ENCODE peak calls at places on chromosomes 16 and 17, in nine cellular contexts. K is left ventricle myocardium inferior; M is CD8-positive, alpha-beta memory T cell; V is heart right ventricle; Y is gastrocnemius medialis; P is HL-60; Q is CD4-positive, alpha-beta memory T cell; G is neural progenitor cell; T is A549. Z is an unnamed sample.

GRCh38 chr16:16052916-16053315 is 103.5 kb downstream of the ABCC1 start:
- DNase-seq in K (no peak), M (no peak), V (no peak), Y (no peak), P (no peak), Q (no peak), G (no peak), T (no peak), Z (no peak)

GRCh38 chr17:72338847-72339790 is 218.3 kb downstream of the SOX9 start:
- DNase-seq in K (peak), M (no peak), V (peak), Y (no peak), P (no peak), Q (no peak), G (no peak), T (peak), Z (no peak)

GRCh38 chr17:19876524-19877161 is 8.9 kb upstream of the ULK2 start:
- DNase-seq in K (peak), M (peak), V (peak), Y (peak), P (no peak), Q (peak), G (no peak), T (no peak), Z (no peak)

GRCh38 chr17:7237761-7238417 is 1.4 kb downstream of the PHF23 start:
- DNase-seq in K (peak), M (peak), V (peak), Y (peak), P (no peak), Q (peak), G (peak), T (peak), Z (no peak)

GRCh38 chr16:88548985-88549384 is 21.2 kb upstream of the ZC3H18 start:
- DNase-seq in K (no peak), M (no peak), V (no peak), Y (no peak), P (no peak), Q (no peak), G (no peak), T (no peak), Z (no peak)

GRCh38 chr17:19707728-19708221 is 8.6 kb downstream of the SLC47A2 start:
- DNase-seq in K (no peak), M (no peak), V (no peak), Y (no peak), P (no peak), Q (no peak), G (no peak), T (no peak), Z (no peak)

GRCh38 chr16:58020628-58021521 is 4.7 kb upstream of the MMP15 start:
- DNase-seq in K (peak), M (peak), V (peak), Y (peak), P (peak), Q (peak), G (peak), T (peak), Z (no peak)

GRCh38 chr16:9254863-9255262 is 163.4 kb downstream of the HAPSTR1 start:
- DNase-seq in K (no peak), M (no peak), V (no peak), Y (no peak), P (no peak), Q (no peak), G (no peak), T (no peak), Z (no peak)

GRCh38 chr16:914453-914852 is 56.3 kb downstream of the LMF1 start:
- DNase-seq in K (no peak), M (no peak), V (no peak), Y (no peak), P (peak), Q (no peak), G (no peak), T (peak), Z (peak)

GRCh38 chr16:8251727-8252126 is 338.6 kb downstream of the TMEM114 start:
- DNase-seq in K (no peak), M (no peak), V (no peak), Y (no peak), P (no peak), Q (no peak), G (no peak), T (no peak), Z (no peak)

GRCh38 chr16:75559564-75560372 is 3.7 kb upstream of the TMEM231 start:
- DNase-seq in K (no peak), M (no peak), V (peak), Y (peak), P (no peak), Q (no peak), G (peak), T (no peak), Z (no peak)

GRCh38 chr16:16881771-16882170 is 502.8 kb downstream of the NPIPA7 start:
- DNase-seq in K (no peak), M (no peak), V (no peak), Y (no peak), P (no peak), Q (no peak), G (peak), T (no peak), Z (no peak)

GRCh38 chr16:84434800-84435199 is 66.5 kb downstream of the ATP2C2 start:
- DNase-seq in K (no peak), M (no peak), V (no peak), Y (no peak), P (no peak), Q (no peak), G (no peak), T (no peak), Z (no peak)

GRCh38 chr16:50326835-50327465 is 41.8 kb downstream of the BRD7 start:
- DNase-seq in K (no peak), M (peak), V (no peak), Y (no peak), P (no peak), Q (peak), G (peak), T (peak), Z (no peak)

DNA sequence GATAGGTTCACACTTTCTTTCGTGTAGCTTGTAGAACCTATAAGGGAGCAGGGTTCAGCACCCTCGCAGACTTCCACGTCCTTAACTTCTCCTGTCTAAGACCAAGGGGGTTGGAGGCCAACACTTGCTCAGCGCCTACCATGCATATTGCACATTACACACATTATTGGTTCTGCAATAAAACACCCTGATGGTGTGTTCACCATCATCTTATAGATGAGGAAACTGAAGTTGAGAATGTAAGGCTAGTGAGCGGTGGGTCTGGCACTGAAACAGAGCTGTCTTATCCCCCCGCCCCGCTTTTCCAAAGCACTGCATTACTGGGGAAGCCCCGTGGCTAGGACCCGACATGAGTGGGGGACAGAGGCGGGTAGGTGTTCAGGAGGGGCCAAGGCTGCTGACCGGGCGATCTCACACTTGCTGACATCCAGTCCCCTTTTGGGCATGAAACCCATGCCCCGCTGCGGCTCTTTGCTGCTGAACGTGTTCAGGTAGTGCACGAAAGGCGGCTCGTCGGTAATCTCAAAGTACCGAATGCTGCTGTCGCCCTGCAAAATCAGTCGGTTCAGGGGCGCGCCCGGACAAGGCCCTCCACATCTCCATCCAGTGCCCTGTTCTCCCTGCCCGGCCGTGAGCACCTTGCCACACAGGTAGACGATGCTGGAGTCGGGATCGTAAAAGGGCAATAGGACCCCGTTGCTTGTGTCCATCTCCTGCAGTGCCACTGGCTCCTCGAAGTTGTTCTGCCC is 6.2 kb downstream of the CORO6 start:
- DNase-seq in K (no peak), M (no peak), V (no peak), Y (no peak), P (no peak), Q (no peak), G (no peak), T (no peak), Z (no peak)
- H3K27ac ChIP-seq in K (peak), M (no peak), V (no peak), Y (peak), P (no peak), Q (no peak), G (no peak), T (no peak), Z (no peak)

GRCh38 chr16:20906225-20906870 is 5.8 kb downstream of the LYRM1 start:
- DNase-seq in K (no peak), M (no peak), V (no peak), Y (no peak), P (no peak), Q (no peak), G (no peak), T (peak), Z (no peak)
- H3K27ac ChIP-seq in K (peak), M (no peak), V (peak), Y (peak), P (no peak), Q (no peak), G (no peak), T (peak), Z (peak)

GRCh38 chr17:55295411-55296170 is 30.8 kb downstream of the HLF start:
- DNase-seq in K (no peak), M (peak), V (peak), Y (peak), P (peak), Q (peak), G (peak), T (peak), Z (no peak)
- H3K27ac ChIP-seq in K (peak), M (no peak), V (no peak), Y (peak), P (no peak), Q (no peak), G (no peak), T (no peak), Z (no peak)

GRCh38 chr17:49598918-49599317 is 23.2 kb downstream of the NXPH3 start:
- DNase-seq in K (no peak), M (no peak), V (no peak), Y (no peak), P (no peak), Q (no peak), G (peak), T (no peak), Z (no peak)

GRCh38 chr17:49596613-49597244 is 21.1 kb downstream of the NXPH3 start:
- DNase-seq in K (no peak), M (no peak), V (no peak), Y (no peak), P (no peak), Q (no peak), G (no peak), T (no peak), Z (no peak)

GRCh38 chr17:49597928-49598655 is 22.4 kb downstream of the NXPH3 start:
- DNase-seq in K (no peak), M (no peak), V (no peak), Y (no peak), P (no peak), Q (no peak), G (no peak), T (no peak), Z (no peak)

GRCh38 chr17:49595980-49596379 is 20.3 kb downstream of the NXPH3 start:
- DNase-seq in K (no peak), M (no peak), V (no peak), Y (no peak), P (no peak), Q (no peak), G (no peak), T (no peak), Z (no peak)

DNA sequence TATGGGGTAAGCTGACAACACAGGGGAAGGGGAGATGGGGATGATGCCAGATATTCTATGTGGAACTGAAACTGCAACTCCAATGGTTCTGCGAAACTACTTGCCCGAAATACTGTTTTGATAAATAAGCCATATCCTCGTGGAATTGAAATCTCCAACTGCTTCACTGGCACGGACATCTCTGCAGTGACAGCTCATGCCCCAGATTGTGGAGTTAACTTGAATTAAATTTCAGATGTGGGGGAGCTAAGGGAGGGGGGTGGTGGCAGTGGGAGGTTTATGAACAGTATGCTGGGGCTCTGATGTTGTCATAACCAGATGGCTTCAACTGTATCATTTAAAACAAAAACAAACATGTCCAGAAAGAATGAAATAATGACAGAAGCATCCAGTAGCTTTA is 21.8 kb downstream of the NXPH3 start:
- DNase-seq in K (no peak), M (no peak), V (no peak), Y (no peak), P (no peak), Q (no peak), G (no peak), T (no peak), Z (no peak)
- H3K27ac ChIP-seq in K (peak), M (no peak), V (no peak), Y (peak), P (no peak), Q (no peak), G (no peak), T (no peak), Z (no peak)

DNA sequence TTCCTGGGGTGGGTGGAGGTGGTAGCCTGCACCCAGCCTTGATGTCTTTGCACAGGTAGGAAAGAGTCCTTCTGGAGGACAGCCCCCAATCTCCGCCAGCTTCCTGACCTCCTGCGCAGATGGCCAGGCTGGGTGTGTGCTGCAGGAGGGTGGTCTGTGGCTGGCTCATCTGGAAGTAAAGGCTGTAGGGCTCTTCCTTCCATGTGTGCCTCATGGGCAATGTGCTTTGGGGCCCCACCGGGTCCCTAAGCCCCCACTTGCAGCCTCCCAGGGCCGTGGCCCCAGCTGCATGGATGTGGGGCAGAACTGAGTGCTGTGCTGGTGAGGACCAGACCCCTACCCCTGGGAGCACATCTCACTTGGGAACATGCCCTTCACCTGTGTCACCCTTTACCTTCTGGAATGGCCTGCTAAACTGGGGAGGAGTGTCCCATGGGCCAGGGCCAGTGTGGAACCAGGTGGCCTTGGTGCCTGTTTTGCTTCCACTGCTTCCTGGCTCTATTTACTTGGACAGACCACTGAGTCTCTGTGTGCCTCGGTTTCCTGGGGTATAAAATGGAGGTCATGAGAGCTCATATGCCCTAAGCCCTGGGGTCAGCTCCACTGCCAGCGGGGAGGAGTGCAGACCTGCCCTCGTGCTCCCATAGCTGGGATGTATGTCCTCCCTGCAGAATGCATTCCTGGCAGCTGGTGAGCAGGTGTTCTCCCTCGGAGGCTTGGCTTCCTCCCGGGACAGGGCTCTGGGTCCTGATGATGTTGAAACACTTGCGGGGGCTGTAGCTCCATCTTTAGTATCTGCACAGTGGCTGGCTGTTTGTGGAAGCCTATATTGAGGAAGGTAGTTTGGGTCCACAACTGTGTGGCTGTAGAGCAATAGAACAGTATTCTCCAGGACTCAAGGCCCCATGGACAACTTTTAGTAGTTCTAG is 18.0 kb downstream of the MPRIP start:
- DNase-seq in K (no peak), M (no peak), V (no peak), Y (peak), P (no peak), Q (no peak), G (no peak), T (no peak), Z (no peak)
- H3K27ac ChIP-seq in K (peak), M (no peak), V (peak), Y (peak), P (no peak), Q (no peak), G (no peak), T (no peak), Z (peak)

GRCh38 chr17:77439382-77440013 is 298.7 kb downstream of the SEC14L1 start:
- DNase-seq in K (peak), M (no peak), V (no peak), Y (no peak), P (no peak), Q (no peak), G (no peak), T (no peak), Z (no peak)
- H3K27ac ChIP-seq in K (peak), M (peak), V (peak), Y (peak), P (peak), Q (peak), G (no peak), T (no peak), Z (no peak)

DNA sequence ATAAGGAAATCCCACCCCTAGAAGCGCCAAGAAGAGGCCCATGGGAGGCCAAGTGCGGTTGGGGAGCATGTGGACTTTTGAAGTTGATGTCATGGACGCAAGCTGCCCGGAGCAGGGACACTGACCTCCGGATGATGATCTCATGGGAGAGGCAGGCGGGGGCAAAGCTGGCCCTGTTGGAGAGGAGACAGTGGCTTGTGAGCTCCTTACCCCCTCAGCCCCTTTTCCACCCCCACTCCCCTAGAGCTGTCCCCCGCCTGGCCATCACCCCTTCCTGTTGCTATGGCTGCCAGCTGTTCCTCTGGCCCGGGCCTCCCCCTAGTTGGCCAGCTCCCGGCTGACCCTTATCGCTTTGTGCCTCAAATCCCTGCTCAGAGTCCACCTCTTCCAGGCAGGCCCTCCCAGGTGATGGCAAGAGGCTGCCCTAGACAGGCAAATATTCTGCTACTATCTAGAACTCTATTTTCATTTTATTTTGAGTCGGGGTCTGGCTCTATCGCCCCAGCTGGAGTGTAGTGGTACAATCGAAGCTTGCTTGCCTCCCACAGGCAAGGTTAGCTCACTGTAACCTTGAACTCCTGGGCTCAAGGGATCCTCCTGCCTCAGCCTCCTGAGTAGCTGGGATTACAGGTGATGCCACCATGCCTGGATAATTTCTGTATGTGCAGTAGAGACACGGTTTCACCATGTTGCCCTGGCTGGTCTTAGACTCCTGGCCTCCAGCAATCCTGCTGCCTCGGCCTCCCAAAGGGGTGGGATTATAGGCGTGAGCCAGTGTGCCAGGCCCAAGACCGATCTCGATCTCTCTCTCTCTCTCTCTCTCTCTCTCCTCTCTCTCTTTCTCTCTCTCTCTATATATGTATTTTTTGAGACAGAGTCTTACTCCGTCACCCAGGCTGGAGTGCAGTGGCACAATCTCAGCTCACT is 6.6 kb downstream of the NOTUM start:
- DNase-seq in K (no peak), M (no peak), V (no peak), Y (no peak), P (no peak), Q (no peak), G (no peak), T (no peak), Z (no peak)
- H3K27ac ChIP-seq in K (no peak), M (no peak), V (no peak), Y (no peak), P (no peak), Q (no peak), G (no peak), T (no peak), Z (no peak)

GRCh38 chr17:34387566-34387965 is 24.5 kb upstream of the CCL1 start:
- DNase-seq in K (no peak), M (no peak), V (no peak), Y (no peak), P (no peak), Q (no peak), G (no peak), T (no peak), Z (no peak)
- H3K27ac ChIP-seq in K (no peak), M (no peak), V (no peak), Y (no peak), P (peak), Q (no peak), G (no peak), T (no peak), Z (no peak)

Z was measured in epithelial cell of prostate.